ENCODE peak calls at places on chromosomes 3 and 15, in eight cellular contexts. E, T, N, M, P, X, R and U are unnamed samples.
A peak's percentile ranks its signal among the peaks of the same experiment; 100 is the strongest.

GRCh38 chr3:48318831-48319512 is 14.5 kb downstream of the SPINK8 start:
- DNase-seq in E (no peak), T (no peak), N (no peak), M (no peak), P (no peak), X (no peak), R (no peak), U (no peak)

GRCh38 chr3:49500408-49501257 is 30.6 kb downstream of the DAG1 start:
- DNase-seq in E (peak; percentile 95), T (peak; percentile 84), N (no peak), M (peak; percentile 97), P (peak; percentile 71), X (peak; percentile 42), R (peak; percentile 92), U (peak; percentile 67)

GRCh38 chr15:43966646-43967045 is 139.8 kb downstream of the WDR76 start:
- DNase-seq in E (no peak), T (no peak), N (no peak), M (no peak), P (no peak), X (no peak), R (no peak), U (no peak)

GRCh38 chr15:70083946-70084345 is 13.8 kb downstream of the TLE3 start:
- DNase-seq in E (no peak), T (no peak), N (no peak), M (no peak), P (no peak), X (no peak), R (no peak), U (no peak)

GRCh38 chr3:11244131-11244677 is 28.0 kb upstream of the ATG7 start:
- DNase-seq in E (peak; percentile 47), T (no peak), N (no peak), M (peak; percentile 21), P (no peak), X (no peak), R (peak; percentile 26), U (no peak)

GRCh38 chr3:147614210-147614609 is 205.0 kb downstream of the ZIC1 start:
- DNase-seq in E (no peak), T (no peak), N (no peak), M (no peak), P (no peak), X (no peak), R (no peak), U (no peak)

GRCh38 chr15:58037902-58038301 is 27.6 kb downstream of the ALDH1A2 start:
- DNase-seq in E (no peak), T (no peak), N (no peak), M (no peak), P (no peak), X (no peak), R (no peak), U (no peak)

GRCh38 chr3:71456155-71456554 is 127.4 kb downstream of the FOXP1 start:
- DNase-seq in E (no peak), T (no peak), N (no peak), M (no peak), P (no peak), X (no peak), R (no peak), U (no peak)

GRCh38 chr3:194985031-194985578 is 285.9 kb downstream of the XXYLT1 start:
- DNase-seq in E (no peak), T (peak; percentile 62), N (no peak), M (peak; percentile 50), P (peak; percentile 40), X (peak; percentile 26), R (no peak), U (peak; percentile 84)

GRCh38 chr15:59268199-59268979 is 61.7 kb downstream of the LDHAL6B start:
- DNase-seq in E (peak; percentile 79), T (no peak), N (no peak), M (no peak), P (no peak), X (no peak), R (peak; percentile 67), U (no peak)

GRCh38 chr15:58396181-58396580 is 35.6 kb upstream of the LIPC start:
- DNase-seq in E (peak; percentile 92), T (no peak), N (peak; percentile 41), M (peak; percentile 76), P (peak; percentile 68), X (peak; percentile 30), R (peak; percentile 40), U (no peak)

GRCh38 chr15:47961401-47962090 is 159.2 kb upstream of the SLC24A5 start:
- DNase-seq in E (no peak), T (no peak), N (no peak), M (no peak), P (no peak), X (peak; percentile 80), R (no peak), U (no peak)

GRCh38 chr3:126113238-126113555 is 29.3 kb upstream of the SLC41A3 start:
- DNase-seq in E (no peak), T (peak; percentile 13), N (no peak), M (no peak), P (no peak), X (no peak), R (no peak), U (no peak)

GRCh38 chr3:23479615-23480323 is 276.6 kb downstream of the UBE2E2 start:
- DNase-seq in E (no peak), T (no peak), N (no peak), M (no peak), P (no peak), X (no peak), R (no peak), U (no peak)

GRCh38 chr3:23480324-23480704 is 277.2 kb downstream of the UBE2E2 start:
- DNase-seq in E (no peak), T (no peak), N (no peak), M (no peak), P (no peak), X (no peak), R (no peak), U (no peak)

GRCh38 chr3:23475446-23475845 is 272.3 kb downstream of the UBE2E2 start:
- DNase-seq in E (no peak), T (no peak), N (no peak), M (no peak), P (no peak), X (no peak), R (no peak), U (no peak)

GRCh38 chr3:23479026-23479425 is 275.9 kb downstream of the UBE2E2 start:
- DNase-seq in E (peak; percentile 59), T (no peak), N (no peak), M (no peak), P (no peak), X (no peak), R (no peak), U (no peak)

GRCh38 chr3:23474580-23475357 is 271.6 kb downstream of the UBE2E2 start:
- DNase-seq in E (no peak), T (no peak), N (no peak), M (no peak), P (no peak), X (no peak), R (no peak), U (no peak)
- TF ChIP-seq CTCF in E (no peak), T (no peak), N (no peak), M (no peak), P (no peak), X (no peak), R (no peak), U (no peak)

DNA sequence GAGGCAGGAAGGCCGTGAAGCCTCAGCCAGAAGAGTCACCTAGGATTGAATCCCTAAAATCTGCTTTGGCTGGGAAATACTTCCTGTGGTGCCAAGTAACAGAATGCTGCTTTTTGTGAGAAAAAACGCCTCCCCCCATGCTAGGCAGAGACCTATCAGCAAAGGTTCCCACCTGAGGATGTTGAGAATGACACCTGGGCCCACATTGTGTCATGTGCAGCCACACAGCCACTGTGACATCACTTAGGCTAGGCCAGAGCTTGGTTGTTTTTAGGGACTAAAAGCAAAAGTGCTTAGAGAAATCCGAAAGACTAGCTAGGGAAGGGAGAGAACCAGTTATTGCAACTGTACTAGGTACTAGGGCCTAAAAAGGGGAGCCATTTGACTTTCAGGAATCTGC is 6.2 kb downstream of the ZDHHC3 start:
- DNase-seq in E (no peak), T (no peak), N (no peak), M (no peak), P (no peak), X (no peak), R (no peak), U (no peak)
- H3K27ac ChIP-seq in E (peak overlapping the region; percentile 42), T (no peak overlapping the region), N (no peak overlapping the region), M (no peak overlapping the region), P (peak overlapping the region; percentile 91), X (peak overlapping the region; percentile 100), R (no peak overlapping the region), U (no peak overlapping the region)

DNA sequence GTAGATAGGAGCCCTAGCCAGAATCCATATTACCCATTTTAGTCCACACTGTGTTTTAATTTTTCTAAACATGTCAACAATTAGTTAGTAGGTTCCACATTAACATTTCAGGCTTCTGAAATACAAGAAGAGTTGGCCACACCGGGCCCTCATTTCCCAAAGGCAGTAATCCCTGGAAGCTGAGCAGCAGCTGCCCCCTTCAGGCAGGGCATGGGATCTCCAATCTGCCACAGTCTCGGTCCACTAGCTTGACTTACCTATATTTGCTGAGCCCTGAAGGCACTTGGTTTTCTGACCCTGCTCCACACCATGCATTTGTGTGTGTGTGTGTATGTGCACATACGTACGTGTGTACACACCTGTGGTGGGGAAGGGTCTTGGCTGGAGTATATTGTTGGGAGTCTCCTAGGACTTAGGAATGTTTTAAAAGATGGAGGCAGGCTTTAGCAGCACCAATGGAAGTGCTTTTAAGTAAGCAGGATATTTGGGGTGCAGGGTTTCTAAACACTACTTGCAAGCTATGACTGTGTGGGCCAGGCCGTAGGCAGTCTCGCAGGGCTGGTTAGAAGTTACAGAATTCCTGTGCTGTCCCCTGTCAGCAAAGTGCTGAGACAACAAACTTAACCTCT is 71.2 kb upstream of the SOX14 start:
- DNase-seq in E (peak; percentile 16), T (no peak), N (peak; percentile 74), M (no peak), P (no peak), X (peak; percentile 54), R (peak; percentile 24), U (peak; percentile 73)
- TF ChIP-seq CTCF in E (peak; percentile 82), T (no peak), N (peak; percentile 91), M (no peak), P (peak; percentile 61), X (peak; percentile 74), R (no peak), U (peak; percentile 34)

DNA sequence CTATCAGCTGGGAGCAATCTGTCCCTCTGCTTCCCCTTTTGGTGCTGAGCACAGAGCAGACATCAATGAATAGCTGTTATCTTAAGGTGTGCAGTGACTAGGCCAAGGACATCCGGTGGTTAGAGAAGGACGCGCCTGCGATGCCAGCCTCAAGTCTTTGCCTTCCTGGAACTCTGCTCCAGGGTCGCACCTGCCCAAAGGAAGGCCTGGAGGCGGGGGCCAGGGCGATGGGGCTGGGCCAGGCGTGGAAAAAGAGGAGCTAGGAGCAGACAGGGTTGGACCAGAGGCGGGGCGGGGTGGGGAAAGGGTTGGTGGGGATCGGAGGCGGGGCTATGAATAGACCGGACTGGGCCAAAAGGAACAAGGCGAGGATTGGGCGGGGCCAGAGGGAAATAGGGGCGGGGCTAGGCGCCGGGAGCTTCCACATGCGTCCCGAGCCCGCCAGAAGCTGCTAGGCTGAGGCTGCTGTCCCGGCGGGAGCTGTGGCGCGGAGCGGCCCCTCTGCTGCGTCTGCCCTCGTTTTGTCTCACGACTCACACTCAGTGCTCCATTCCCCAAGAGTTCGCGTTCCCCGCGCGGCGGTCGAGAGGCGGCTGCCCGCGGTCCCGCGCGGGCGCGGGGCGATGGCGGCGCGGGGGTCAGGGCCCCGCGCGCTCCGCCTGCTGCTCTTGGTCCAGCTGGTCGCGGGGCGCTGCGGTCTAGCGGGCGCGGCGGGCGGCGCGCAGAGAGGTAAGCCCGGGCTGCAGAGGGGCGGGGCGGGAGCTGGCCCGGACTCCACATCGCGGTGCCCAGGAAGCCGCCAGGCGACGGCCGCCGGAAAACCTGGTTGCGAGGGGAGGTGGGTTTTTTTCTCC is at the start of gene CHRNA5:
- DNase-seq in E (peak; percentile 83), T (peak; percentile 90), N (peak; percentile 98), M (peak; percentile 89), P (peak; percentile 41), X (peak; percentile 94), R (peak; percentile 94), U (peak; percentile 93)
- H3K27ac ChIP-seq in E (peak within 1 kb of the TSS; percentile 9), T (no peak within 1 kb of the TSS), N (peak within 1 kb of the TSS; percentile 83), M (no peak within 1 kb of the TSS), P (peak within 1 kb of the TSS; percentile 53), X (peak within 1 kb of the TSS; percentile 51), R (peak within 1 kb of the TSS; percentile 85), U (no peak within 1 kb of the TSS)

GRCh38 chr3:188769833-188770232 is 401.9 kb upstream of the TPRG1 start:
- DNase-seq in E (no peak), T (no peak), N (no peak), M (no peak), P (no peak), X (peak; percentile 78), R (no peak), U (no peak)
- TF ChIP-seq CTCF in E (no peak), T (no peak), N (no peak), M (no peak), P (no peak), X (no peak), R (no peak), U (no peak)